ENCODE peak calls at places on chromosome 10, in nine cellular contexts. C, R, A, W, M, T, Z, G and I are unnamed samples.
A peak's percentile ranks its signal among the peaks of the same experiment; 100 is the strongest.

GRCh38 chr10:30039567-30039966 is 19.8 kb downstream of the JCAD start:
- DNase-seq in A (no peak), W (no peak), M (no peak), C (no peak), Z (no peak), R (no peak), T (no peak), G (no peak), I (no peak)

GRCh38 chr10:69375307-69376151 is 41.2 kb downstream of the TACR2 start:
- DNase-seq in G (no peak), C (peak; percentile 97), M (no peak), Z (peak; percentile 16), T (peak; percentile 84), W (peak; percentile 67), R (no peak), A (peak; percentile 92), I (peak; percentile 98)

GRCh38 chr10:110007171-110007700 is 548 bp upstream of the ADD3 start:
- DNase-seq in R (peak; percentile 45), Z (no peak), W (no peak), G (no peak), M (peak; percentile 21), T (peak; percentile 84), A (no peak), C (peak; percentile 28), I (no peak)

GRCh38 chr10:30188567-30189253 is 129.3 kb upstream of the JCAD start:
- DNase-seq in G (no peak), C (no peak), T (no peak), M (no peak), W (no peak), A (no peak), R (no peak), Z (no peak), I (no peak)

GRCh38 chr10:14092749-14093148 is 238.0 kb downstream of the FRMD4A start:
- DNase-seq in C (no peak), A (no peak), T (no peak), R (no peak), G (no peak), W (no peak), M (no peak), Z (no peak), I (no peak)

GRCh38 chr10:78828647-78829283 is 240.0 kb upstream of the ZMIZ1 start:
- DNase-seq in A (no peak), M (no peak), R (no peak), T (no peak), G (no peak), C (no peak), W (no peak), Z (no peak), I (no peak)

GRCh38 chr10:12741255-12741915 is 260.1 kb downstream of the CCDC3 start:
- DNase-seq in C (no peak), T (no peak), W (peak; percentile 25), M (no peak), R (no peak), A (no peak), Z (no peak), G (no peak), I (no peak)

GRCh38 chr10:122236690-122237306 is 34.3 kb upstream of the BTBD16 start:
- DNase-seq in A (no peak), R (no peak), Z (no peak), G (no peak), M (no peak), T (no peak), W (no peak), C (no peak), I (no peak)

GRCh38 chr10:103736763-103737162 is 118.6 kb downstream of the SH3PXD2A start:
- DNase-seq in Z (peak; percentile 91), M (no peak), W (no peak), T (no peak), R (peak; percentile 68), C (peak; percentile 88), A (no peak), G (no peak), I (peak; percentile 66)

GRCh38 chr10:82190432-82191260 is 315.7 kb downstream of the NRG3 start:
- DNase-seq in W (no peak), T (no peak), R (peak; percentile 41), C (no peak), Z (peak; percentile 80), G (no peak), A (no peak), M (no peak), I (peak; percentile 8)

GRCh38 chr10:89438525-89438924 is 24.2 kb downstream of the IFIT5 start:
- DNase-seq in C (no peak), W (no peak), M (peak; percentile 33), R (no peak), A (no peak), Z (no peak), T (no peak), G (no peak), I (no peak)

GRCh38 chr10:25522946-25523608 is 348.3 kb downstream of the GPR158 start:
- DNase-seq in M (no peak), G (no peak), R (peak; percentile 56), T (no peak), C (no peak), W (no peak), Z (peak; percentile 72), A (no peak), I (no peak)

GRCh38 chr10:83941189-83941588 is 198.1 kb upstream of the GHITM start:
- DNase-seq in M (no peak), W (no peak), G (no peak), T (no peak), C (no peak), A (no peak), Z (no peak), R (no peak), I (no peak)

GRCh38 chr10:35639021-35639521 is 3.0 kb downstream of the FZD8 start:
- DNase-seq in Z (no peak), G (no peak), M (no peak), C (no peak), A (no peak), W (no peak), R (no peak), T (no peak), I (no peak)

GRCh38 chr10:98435178-98435577 is 11.6 kb downstream of the HPS1 start:
- DNase-seq in W (no peak), T (no peak), G (peak; percentile 6), Z (no peak), M (no peak), R (no peak), C (no peak), A (no peak), I (no peak)

GRCh38 chr10:130411496-130412070 is 275.4 kb downstream of the GLRX3 start:
- DNase-seq in R (no peak), M (no peak), W (no peak), T (no peak), A (no peak), G (no peak), Z (no peak), C (no peak), I (no peak)

GRCh38 chr10:79345241-79346011 is 1.8 kb upstream of the PPIF start:
- DNase-seq in M (no peak), W (no peak), R (no peak), G (no peak), A (no peak), T (peak; percentile 58), Z (no peak), C (no peak), I (no peak)

GRCh38 chr10:118701529-118702323 is 53.0 kb downstream of the CACUL1 start:
- DNase-seq in M (peak; percentile 34), T (no peak), W (no peak), C (no peak), A (no peak), Z (no peak), R (no peak), G (no peak), I (no peak)

GRCh38 chr10:10235003-10235402 is 782.7 kb upstream of the CELF2 start:
- DNase-seq in Z (no peak), R (no peak), G (no peak), C (peak; percentile 0), T (no peak), A (no peak), W (no peak), M (no peak), I (no peak)

GRCh38 chr10:3980139-3980538 is 195.1 kb upstream of the KLF6 start:
- DNase-seq in T (no peak), M (no peak), W (no peak), A (no peak), R (no peak), C (no peak), G (no peak), Z (no peak), I (no peak)

GRCh38 chr10:24360286-24361127 is 151.6 kb downstream of the KIAA1217 start:
- DNase-seq in R (peak; percentile 60), G (peak; percentile 59), C (peak; percentile 64), Z (peak; percentile 76), A (peak; percentile 25), T (no peak), M (peak; percentile 73), W (peak; percentile 35), I (peak; percentile 61)